ENCODE peak calls at places on chromosomes 7 and 10, in five cellular contexts. W is NCI-H774, Z is NCI-H1436, L is RCC 7860, J is NCI-H1417. D is an unnamed sample.

GRCh38 chr7:22663721-22664120 is 63.3 kb upstream of the IL6 start:
- DNase-seq in W (no peak), Z (no peak), L (no peak), J (no peak), D (no peak)

GRCh38 chr10:105586451-105587098 is 945.5 kb downstream of the SORCS3 start:
- DNase-seq in W (no peak), Z (no peak), L (no peak), J (no peak), D (no peak)

GRCh38 chr7:111734955-111735660 is 172.8 kb upstream of the IMMP2L start:
- DNase-seq in W (no peak), Z (no peak), L (no peak), J (no peak), D (no peak)

GRCh38 chr7:30709549-30709948 is 27.3 kb upstream of the CRHR2 start:
- DNase-seq in W (no peak), Z (no peak), L (no peak), J (no peak), D (no peak)

GRCh38 chr10:130111115-130111847 is 651 bp upstream of the C10orf143 start:
- DNase-seq in W (peak), Z (peak), L (peak), J (peak), D (peak)

GRCh38 chr7:298375-298702 is 8.4 kb downstream of the FOXL3 start:
- DNase-seq in W (no peak), Z (no peak), L (no peak), J (no peak), D (no peak)

GRCh38 chr7:48441848-48442492 is 270.7 kb downstream of the ABCA13 start:
- DNase-seq in W (peak), Z (no peak), L (no peak), J (peak), D (no peak)

GRCh38 chr10:126334272-126334671 is 54.0 kb downstream of the ADAM12 start:
- DNase-seq in W (no peak), Z (no peak), L (no peak), J (no peak), D (no peak)

GRCh38 chr7:48962821-48963505 is 38.6 kb downstream of the CDC14C start:
- DNase-seq in W (no peak), Z (no peak), L (no peak), J (no peak), D (no peak)

GRCh38 chr7:57819491-57819981 is 369.6 kb downstream of the ZNF716 start:
- DNase-seq in W (no peak), Z (no peak), L (no peak), J (no peak), D (no peak)

GRCh38 chr10:130747359-130747758 is 564.2 kb downstream of the TCERG1L start:
- DNase-seq in W (no peak), Z (no peak), L (no peak), J (no peak), D (no peak)

GRCh38 chr10:78768041-78768569 is 300.7 kb upstream of the ZMIZ1 start:
- DNase-seq in W (no peak), Z (no peak), L (no peak), J (no peak), D (no peak)

GRCh38 chr7:57579454-57579853 is 129.5 kb downstream of the ZNF716 start:
- DNase-seq in W (no peak), Z (no peak), L (no peak), J (no peak), D (no peak)

GRCh38 chr7:136530831-136531230 is 337.6 kb upstream of the CHRM2 start:
- DNase-seq in W (peak), Z (peak), L (no peak), J (peak), D (no peak)

GRCh38 chr10:46515402-46516192 is 40.9 kb downstream of the GPRIN2 start:
- DNase-seq in W (no peak), Z (no peak), L (no peak), J (no peak), D (no peak)

GRCh38 chr7:39394105-39394504 is 172.1 kb upstream of the YAE1 start:
- DNase-seq in W (no peak), Z (no peak), L (no peak), J (peak), D (no peak)

GRCh38 chr7:135774284-135774683 is 25.7 kb upstream of the FAM180A start:
- DNase-seq in W (peak), Z (peak), L (no peak), J (peak), D (no peak)

GRCh38 chr10:120387326-120387725 is 69.7 kb upstream of the PLPP4 start:
- DNase-seq in W (no peak), Z (no peak), L (peak), J (no peak), D (no peak)

GRCh38 chr7:158957921-158958471 is 101.6 kb downstream of the DYNC2I1 start:
- DNase-seq in W (peak), Z (peak), L (no peak), J (peak), D (peak)

GRCh38 chr7:48781783-48782182 is 142.6 kb upstream of the CDC14C start:
- DNase-seq in W (peak), Z (no peak), L (no peak), J (peak), D (no peak)

GRCh38 chr7:100171087-100171681 is 2.8 kb upstream of the GAL3ST4 start:
- DNase-seq in W (no peak), Z (no peak), L (no peak), J (no peak), D (no peak)

GRCh38 chr7:93715234-93715633 is 140.7 kb upstream of the CALCR start:
- DNase-seq in W (no peak), Z (no peak), L (peak), J (no peak), D (no peak)

GRCh38 chr7:137847418-137848050 is 760 bp upstream of the DGKI start:
- DNase-seq in W (no peak), Z (no peak), L (no peak), J (peak), D (no peak)

GRCh38 chr10:125521721-125522680 is 161.0 kb downstream of the TEX36 start:
- DNase-seq in W (no peak), Z (no peak), L (no peak), J (no peak), D (no peak)

GRCh38 chr10:44978570-44979280 is at the start of gene DEPP1:
- DNase-seq in W (peak), Z (peak), L (peak), J (peak), D (no peak)

GRCh38 chr10:80504158-80504811 is 33.4 kb upstream of the SH2D4B start:
- DNase-seq in W (no peak), Z (no peak), L (no peak), J (no peak), D (no peak)

GRCh38 chr10:60846173-60846572 is 67.9 kb downstream of the CDK1 start:
- DNase-seq in W (no peak), Z (no peak), L (peak), J (no peak), D (no peak)

GRCh38 chr10:83750604-83751003 is 388.7 kb upstream of the GHITM start:
- DNase-seq in W (no peak), Z (no peak), L (no peak), J (no peak), D (no peak)

GRCh38 chr7:140752533-140752932 is 56.0 kb downstream of the NDUFB2 start:
- DNase-seq in W (no peak), Z (no peak), L (no peak), J (no peak), D (no peak)

D was measured in central memory CD4-positive, alpha-beta T cell.